ENCODE peak calls at places on chromosomes 12 and 14, in eight cellular contexts. R, B, D, Z, J, T, C and X are unnamed samples.

GRCh38 chr12:22083167-22083566 is 37.1 kb downstream of the CMAS start:
- DNase-seq in D (peak; percentile 12), Z (peak; percentile 17), B (peak; percentile 32), R (peak; percentile 48), T (peak; percentile 46), J (no peak), C (no peak), X (peak; percentile 31)

GRCh38 chr14:72711936-72712335 is 182.0 kb downstream of the DPF3 start:
- DNase-seq in C (no peak), R (no peak), D (no peak), B (no peak), J (no peak), Z (no peak), T (no peak), X (no peak)

GRCh38 chr12:104201238-104202001 is 14.2 kb upstream of the TXNRD1 start:
- DNase-seq in C (peak; percentile 67), J (peak; percentile 58), T (peak; percentile 84), B (peak; percentile 86), Z (peak; percentile 40), R (peak; percentile 46), D (peak; percentile 60), X (peak; percentile 71)

GRCh38 chr14:99754141-99755067 is 38.8 kb upstream of the EML1 start:
- DNase-seq in C (no peak), R (no peak), Z (no peak), D (no peak), B (no peak), J (no peak), T (peak; percentile 38), X (no peak)

GRCh38 chr14:102375126-102375525 is 12.4 kb downstream of the TECPR2 start:
- DNase-seq in Z (no peak), J (no peak), C (no peak), D (no peak), T (no peak), B (no peak), R (no peak), X (no peak)

GRCh38 chr14:79783061-79783460 is 428.2 kb downstream of the DIO2 start:
- DNase-seq in D (no peak), Z (no peak), R (no peak), T (no peak), J (no peak), C (no peak), B (no peak), X (no peak)

GRCh38 chr14:91140672-91141071 is 26.8 kb downstream of the DGLUCY start:
- DNase-seq in D (peak; percentile 41), J (no peak), C (peak; percentile 40), B (peak; percentile 79), R (no peak), Z (peak; percentile 3), T (peak; percentile 75), X (peak; percentile 16)

GRCh38 chr12:105588126-105588525 is 257.6 kb downstream of the C12orf75 start:
- DNase-seq in J (no peak), C (no peak), T (no peak), B (no peak), Z (no peak), R (no peak), D (no peak), X (no peak)

GRCh38 chr12:124921200-124922008 is 7.0 kb upstream of the UBC start:
- DNase-seq in C (peak; percentile 41), T (peak; percentile 81), Z (peak; percentile 55), B (peak; percentile 76), J (peak; percentile 77), D (no peak), R (peak; percentile 72), X (peak; percentile 96)

GRCh38 chr12:71282020-71282419 is 124.2 kb upstream of the TSPAN8 start:
- DNase-seq in B (peak; percentile 8), R (no peak), C (no peak), Z (no peak), J (no peak), T (peak; percentile 15), D (no peak), X (no peak)

GRCh38 chr12:105190530-105190929 is 45.4 kb downstream of the APPL2 start:
- DNase-seq in T (no peak), B (no peak), J (no peak), C (no peak), Z (no peak), R (no peak), D (no peak), X (no peak)

GRCh38 chr12:92602930-92603623 is 99.7 kb upstream of the PLEKHG7 start:
- DNase-seq in Z (no peak), D (no peak), T (peak; percentile 37), R (no peak), B (no peak), J (peak; percentile 19), C (no peak), X (no peak)

GRCh38 chr12:43942379-43942778 is 106.5 kb downstream of the TMEM117 start:
- DNase-seq in C (no peak), T (no peak), Z (no peak), J (no peak), B (no peak), D (no peak), R (no peak), X (no peak)

GRCh38 chr12:69879007-69879960 is 54.3 kb downstream of the MYRFL start:
- DNase-seq in R (peak; percentile 75), T (peak; percentile 88), J (peak; percentile 88), Z (peak; percentile 67), D (peak; percentile 59), C (peak; percentile 76), B (peak; percentile 93), X (peak; percentile 85)

GRCh38 chr14:65959563-65960024 is 526.6 kb upstream of the CCDC196 start:
- DNase-seq in B (no peak), R (no peak), T (no peak), J (no peak), C (no peak), Z (no peak), D (no peak), X (no peak)

GRCh38 chr12:42568952-42569916 is 20.3 kb downstream of the PRICKLE1 start:
- DNase-seq in D (peak; percentile 49), T (peak; percentile 75), C (no peak), J (peak; percentile 63), Z (no peak), R (peak; percentile 67), B (peak; percentile 78), X (peak; percentile 63)

GRCh38 chr12:57242329-57242690 is 8.7 kb downstream of the STAC3 start:
- DNase-seq in C (peak; percentile 64), D (no peak), Z (no peak), B (no peak), T (no peak), R (no peak), J (no peak), X (peak; percentile 47)

GRCh38 chr12:95859344-95859816 is 628 bp downstream of the SNRPF start:
- DNase-seq in B (peak; percentile 65), T (peak; percentile 41), C (peak; percentile 6), Z (no peak), R (no peak), D (no peak), J (peak; percentile 24), X (peak; percentile 15)

GRCh38 chr12:74415633-74416032 is 122.0 kb upstream of the ATXN7L3B start:
- DNase-seq in D (peak; percentile 49), R (peak; percentile 53), J (peak; percentile 52), B (peak; percentile 62), T (peak; percentile 61), Z (no peak), C (peak; percentile 10), X (peak; percentile 41)
- TF ChIP-seq CTCF in D (peak; percentile 60), R (peak; percentile 51), J (peak; percentile 67), B (peak; percentile 65), T (peak; percentile 73), Z (peak; percentile 62), C (peak; percentile 61), X (peak; percentile 77)

GRCh38 chr12:48123169-48123568 is 4.0 kb downstream of the PFKM start:
- DNase-seq in D (no peak), Z (no peak), C (no peak), J (no peak), T (no peak), R (no peak), B (no peak), X (no peak)
- H3K9me2 ChIP-seq in D (no peaks in the 10 kb centered on the region), Z (no peaks in the 10 kb centered on the region), C (no peaks in the 10 kb centered on the region), J (no peaks in the 10 kb centered on the region), T (no peaks in the 10 kb centered on the region), R (no peaks in the 10 kb centered on the region), B (no peaks in the 10 kb centered on the region), X (no peaks in the 10 kb centered on the region)

GRCh38 chr12:38985961-38986360 is 80.6 kb upstream of the CPNE8 start:
- DNase-seq in B (no peak), T (no peak), R (no peak), J (no peak), C (no peak), D (no peak), Z (no peak), X (no peak)

GRCh38 chr12:38983117-38983571 is 77.8 kb upstream of the CPNE8 start:
- DNase-seq in C (no peak), Z (no peak), T (no peak), J (no peak), D (no peak), B (no peak), R (no peak), X (no peak)

GRCh38 chr12:38984388-38984787 is 79.0 kb upstream of the CPNE8 start:
- DNase-seq in D (no peak), Z (no peak), T (no peak), B (no peak), J (no peak), C (no peak), R (no peak), X (no peak)
- TF ChIP-seq CTCF in D (no peak), Z (no peak), T (no peak), B (no peak), J (no peak), C (no peak), R (no peak), X (no peak)

GRCh38 chr12:76348079-76348901 is at the start of gene BBS10:
- DNase-seq in Z (peak; percentile 84), C (peak; percentile 89), D (peak; percentile 83), J (peak; percentile 93), T (peak; percentile 92), R (peak; percentile 92), B (peak; percentile 96), X (peak; percentile 96)

GRCh38 chr12:76345569-76345968 is 2.6 kb downstream of the BBS10 start:
- DNase-seq in C (no peak), T (peak; percentile 13), Z (no peak), D (no peak), J (no peak), R (no peak), B (no peak), X (no peak)

GRCh38 chr12:76346236-76346635 is 2.0 kb downstream of the BBS10 start:
- DNase-seq in Z (no peak), T (no peak), R (no peak), J (no peak), D (no peak), B (no peak), C (no peak), X (no peak)

GRCh38 chr12:76341436-76342030 is 6.7 kb downstream of the BBS10 start:
- DNase-seq in R (no peak), C (no peak), D (no peak), Z (no peak), J (no peak), T (peak; percentile 41), B (no peak), X (no peak)

DNA sequence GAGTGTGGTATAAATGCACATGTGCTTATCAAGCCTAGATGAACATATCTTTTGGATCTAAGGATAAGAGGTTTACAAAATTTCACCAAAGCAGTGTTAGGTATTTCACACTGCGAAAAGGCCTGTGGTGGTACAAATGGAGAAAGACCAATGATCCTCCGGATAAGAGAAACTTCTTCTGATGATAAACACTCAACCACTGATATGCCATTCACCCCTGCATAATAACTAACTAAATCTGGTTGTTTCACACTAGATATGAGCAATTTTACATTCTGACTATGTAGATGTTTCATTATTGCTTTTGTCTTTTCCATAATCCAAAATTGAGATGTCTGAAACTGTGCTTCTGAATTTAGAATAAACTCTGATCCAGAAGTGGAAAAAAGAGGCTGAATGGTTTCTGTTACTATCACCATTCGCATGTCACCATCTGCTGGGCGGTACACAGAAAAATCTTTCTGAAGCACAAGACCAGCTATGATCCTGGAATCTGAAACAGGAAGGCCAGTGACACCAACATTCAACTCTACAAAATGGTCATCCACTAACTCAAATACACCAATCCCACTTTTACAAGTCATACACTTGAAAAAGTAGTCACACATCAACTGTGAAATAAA is 1.3 kb downstream of the BBS10 start:
- DNase-seq in B (no peak), T (peak; percentile 70), Z (peak; percentile 24), R (peak; percentile 63), J (peak; percentile 68), D (no peak), C (peak; percentile 29), X (peak; percentile 63)
- H3K9me2 ChIP-seq in B (no peaks in the 10 kb centered on the region), T (no peaks in the 10 kb centered on the region), Z (no peaks in the 10 kb centered on the region), R (no peaks in the 10 kb centered on the region), J (no peaks in the 10 kb centered on the region), D (no peaks in the 10 kb centered on the region), C (no peaks in the 10 kb centered on the region), X (no peaks in the 10 kb centered on the region)